ENCODE peak calls at places on chromosome 16, in five cellular contexts. D is NCI-H1092 treated with DMSO at 0.1 percent for 48 hours; N is posterior vena cava; H is heart left ventricle; U is activated CD4-positive, alpha-beta T cell treated with anti-CD3 and anti-CD28 coated beads, Interleukin-2, amount 50 U/mL, for 1 hour. L is an unnamed sample.

GRCh38 chr16:57577691-57578224 is 35.3 kb downstream of the ADGRG5 start:
- DNase-seq in D (no peak), N (no peak), H (no peak), U (no peak), L (no peak)

GRCh38 chr16:10987361-10988163 is 43.2 kb downstream of the CLEC16A start:
- DNase-seq in D (no peak), N (no peak), H (no peak), U (no peak), L (no peak)

GRCh38 chr16:14345512-14346115 is 274.5 kb downstream of the MRTFB start:
- DNase-seq in D (no peak), N (no peak), H (no peak), U (no peak), L (no peak)

GRCh38 chr16:65537336-65537735 is 415.5 kb upstream of the CDH11 start:
- DNase-seq in D (no peak), N (no peak), H (no peak), U (no peak), L (no peak)

GRCh38 chr16:86384263-86384649 is 126.1 kb upstream of the FOXF1 start:
- DNase-seq in D (no peak), N (peak), H (no peak), U (no peak), L (no peak)

GRCh38 chr16:79156761-79157160 is 443.8 kb downstream of the MAF start:
- DNase-seq in D (no peak), N (no peak), H (no peak), U (no peak), L (no peak)

GRCh38 chr16:27286446-27286845 is 17.9 kb upstream of the NSMCE1 start:
- DNase-seq in D (no peak), N (no peak), H (peak), U (no peak), L (no peak)

GRCh38 chr16:85046957-85047866 is 19.6 kb downstream of the KIAA0513 start:
- DNase-seq in D (no peak), N (no peak), H (no peak), U (no peak), L (peak)

GRCh38 chr16:80924372-80924978 is 82.2 kb downstream of the CMC2 start:
- DNase-seq in D (peak), N (no peak), H (no peak), U (peak), L (no peak)

GRCh38 chr16:55912022-55912421 is 36.8 kb upstream of the CES5A start:
- DNase-seq in D (no peak), N (no peak), H (peak), U (no peak), L (no peak)

GRCh38 chr16:81143921-81144471 is 47.8 kb upstream of the GCSH start:
- DNase-seq in D (no peak), N (no peak), H (no peak), U (no peak), L (no peak)

GRCh38 chr16:78505544-78506371 is 406.3 kb downstream of the WWOX start:
- DNase-seq in D (peak), N (peak), H (peak), U (no peak), L (no peak)

GRCh38 chr16:75485230-75486013 is 9.8 kb downstream of the CHST6 start:
- DNase-seq in D (no peak), N (peak), H (no peak), U (no peak), L (no peak)

GRCh38 chr16:85717393-85718152 is 28.8 kb upstream of the GINS2 start:
- DNase-seq in D (peak), N (peak), H (peak), U (peak), L (peak)

GRCh38 chr16:26992661-26993365 is 73.9 kb upstream of the C16orf82 start:
- DNase-seq in D (no peak), N (no peak), H (no peak), U (no peak), L (no peak)

GRCh38 chr16:66511615-66512500 is 38.1 kb downstream of the TK2 start:
- DNase-seq in D (no peak), N (peak), H (peak), U (no peak), L (no peak)

GRCh38 chr16:9908613-9909012 is 273.6 kb downstream of the GRIN2A start:
- DNase-seq in D (no peak), N (no peak), H (peak), U (no peak), L (no peak)

GRCh38 chr16:6231351-6231750 is 1101.3 kb upstream of the RBFOX1 start:
- DNase-seq in D (no peak), N (no peak), H (no peak), U (no peak), L (no peak)

GRCh38 chr16:15482068-15482747 is 47.8 kb downstream of the BMERB1 start:
- DNase-seq in D (no peak), N (no peak), H (peak), U (no peak), L (no peak)

GRCh38 chr16:15575293-15576049 is 67.5 kb downstream of the MARF1 start:
- DNase-seq in D (no peak), N (no peak), H (no peak), U (no peak), L (no peak)

GRCh38 chr16:70561623-70562022 is 38.0 kb downstream of the SF3B3 start:
- DNase-seq in D (no peak), N (no peak), H (no peak), U (no peak), L (no peak)

GRCh38 chr16:68445458-68445857 is 2.9 kb downstream of the SMPD3 start:
- DNase-seq in D (peak), N (no peak), H (no peak), U (no peak), L (no peak)

GRCh38 chr16:15856217-15856616 is 611 bp downstream of the MYH11 start:
- DNase-seq in D (no peak), N (no peak), H (no peak), U (no peak), L (no peak)

L was measured in CD8-positive, alpha-beta memory T cell.